ENCODE peak calls at places on chromosomes 12 and 14, in eight cellular contexts. X is neural progenitor cell; M is spleen; E is CD4-positive, alpha-beta memory T cell; P is cardiac muscle cell; V is endodermal cell; K is BJ; W is IMR-90. I is an unnamed sample.
A peak's percentile ranks its signal among the peaks of the same experiment; 100 is the strongest.

GRCh38 chr14:66709292-66709691 is 201.3 kb downstream of the GPHN start:
- DNase-seq in V (no peak), W (peak; percentile 19), P (peak; percentile 59), X (no peak), K (no peak), M (no peak), E (no peak), I (no peak)

GRCh38 chr12:104638760-104639319 is 182.1 kb downstream of the CHST11 start:
- DNase-seq in K (no peak), W (no peak), M (no peak), X (no peak), P (no peak), E (no peak), V (no peak), I (no peak)

GRCh38 chr12:4943067-4943937 is 33.6 kb downstream of the KCNA1 start:
- DNase-seq in V (no peak), M (no peak), P (no peak), X (no peak), E (no peak), W (no peak), K (no peak), I (no peak)

GRCh38 chr12:99413751-99414150 is 233.8 kb upstream of the GARIN6 start:
- DNase-seq in X (no peak), P (no peak), V (no peak), K (no peak), W (no peak), E (no peak), M (no peak), I (no peak)

GRCh38 chr12:2282321-2282720 is 229.5 kb downstream of the CACNA1C start:
- DNase-seq in P (peak; percentile 47), E (no peak), K (no peak), V (peak; percentile 86), X (peak; percentile 57), W (no peak), M (no peak), I (peak; percentile 74)

GRCh38 chr14:61280526-61281185 is 482 bp downstream of the TMEM30B start:
- DNase-seq in V (peak; percentile 85), X (peak; percentile 61), E (peak; percentile 73), K (no peak), W (peak; percentile 34), M (peak; percentile 90), P (peak; percentile 50), I (peak; percentile 84)

GRCh38 chr12:100955139-100955538 is 160.6 kb downstream of the ANO4 start:
- DNase-seq in K (no peak), W (peak; percentile 79), X (no peak), V (peak; percentile 91), E (no peak), P (peak; percentile 72), M (no peak), I (no peak)

GRCh38 chr14:104872469-104873341 is 7.6 kb downstream of the CEP170B start:
- DNase-seq in P (peak; percentile 15), V (peak; percentile 88), W (peak; percentile 37), M (peak; percentile 73), X (peak; percentile 69), E (no peak), K (no peak), I (peak; percentile 92)

GRCh38 chr12:68977909-68978610 is 45.1 kb upstream of the CPM start:
- DNase-seq in P (no peak), V (no peak), M (no peak), K (no peak), W (no peak), X (no peak), E (no peak), I (no peak)

GRCh38 chr12:71780207-71780822 is 25.7 kb downstream of the RAB21 start:
- DNase-seq in V (peak; percentile 76), K (no peak), M (no peak), E (peak; percentile 57), W (peak; percentile 50), X (peak; percentile 40), P (peak; percentile 58), I (peak; percentile 29)

GRCh38 chr12:64104376-64104775 is 117.7 kb downstream of the KICS2 start:
- DNase-seq in M (no peak), K (no peak), P (peak; percentile 51), X (no peak), W (no peak), V (no peak), E (no peak), I (no peak)

GRCh38 chr14:87691482-87691881 is 301.5 kb downstream of the GALC start:
- DNase-seq in E (no peak), X (no peak), M (no peak), K (no peak), W (no peak), P (no peak), V (no peak), I (no peak)

GRCh38 chr12:120234643-120235368 is 30.7 kb downstream of the PXN start:
- DNase-seq in V (peak; percentile 92), M (peak; percentile 85), X (peak; percentile 71), K (peak; percentile 95), E (no peak), P (peak; percentile 94), W (peak; percentile 97), I (peak; percentile 74)

GRCh38 chr12:95942106-95942531 is 295 bp downstream of the CCDC38 start:
- DNase-seq in W (no peak), E (no peak), K (no peak), V (peak; percentile 94), X (no peak), P (no peak), M (no peak), I (no peak)

GRCh38 chr12:6273209-6273928 is 37.1 kb upstream of the PLEKHG6 start:
- DNase-seq in X (no peak), M (peak; percentile 64), K (no peak), P (no peak), E (no peak), V (peak; percentile 81), W (no peak), I (peak; percentile 72)

GRCh38 chr14:22509751-22510300 is 79.2 kb downstream of the DAD1 start:
- DNase-seq in V (no peak), X (peak; percentile 19), K (no peak), E (peak; percentile 72), W (no peak), P (no peak), M (no peak), I (no peak)

GRCh38 chr14:75064205-75064567 is 362 bp upstream of the ACYP1 start:
- DNase-seq in K (no peak), E (no peak), W (no peak), P (no peak), M (no peak), X (no peak), V (no peak), I (no peak)
- H3K4me3 ChIP-seq in K (peak overlapping the region; percentile 76), E (peak overlapping the region; percentile 85), W (peak overlapping the region; percentile 89), P (peak overlapping the region; percentile 62), M (peak overlapping the region; percentile 60), X (peak overlapping the region; percentile 86), V (peak overlapping the region; percentile 88), I (no peak overlapping the region)

GRCh38 chr14:69081271-69081670 is 71.6 kb downstream of the DCAF5 start:
- DNase-seq in X (no peak), P (no peak), M (no peak), V (no peak), K (no peak), W (no peak), E (no peak), I (no peak)

GRCh38 chr14:69079747-69080146 is 73.2 kb downstream of the DCAF5 start:
- DNase-seq in M (no peak), X (no peak), V (no peak), E (no peak), W (no peak), K (no peak), P (no peak), I (no peak)

GRCh38 chr14:69076341-69076740 is 76.6 kb downstream of the DCAF5 start:
- DNase-seq in K (no peak), M (no peak), V (no peak), E (no peak), W (no peak), P (no peak), X (no peak), I (no peak)

GRCh38 chr14:69077841-69078240 is 75.1 kb downstream of the DCAF5 start:
- DNase-seq in P (peak; percentile 68), V (no peak), X (no peak), E (no peak), M (no peak), K (peak; percentile 80), W (peak; percentile 92), I (no peak)

GRCh38 chr14:69079188-69079742 is 73.7 kb downstream of the DCAF5 start:
- DNase-seq in V (no peak), K (peak; percentile 75), M (no peak), E (no peak), P (peak; percentile 90), W (peak; percentile 88), X (no peak), I (no peak)
- H3K36me3 ChIP-seq in V (peaks cover 71% of the 10 kb centered on the region), K (peaks cover 2% of the 10 kb centered on the region), M (peaks cover 25% of the 10 kb centered on the region), E (peaks cover 17% of the 10 kb centered on the region), P (peaks cover 33% of the 10 kb centered on the region), W (peaks cover 14% of the 10 kb centered on the region), X (no peaks in the 10 kb centered on the region), I (no peaks in the 10 kb centered on the region)

GRCh38 chr14:70931008-70931407 is 23.7 kb downstream of the PCNX1 start:
- DNase-seq in X (no peak), P (no peak), M (no peak), E (no peak), K (no peak), W (peak; percentile 66), V (no peak), I (no peak)

GRCh38 chr14:70934084-70934483 is 26.8 kb downstream of the PCNX1 start:
- DNase-seq in K (no peak), M (no peak), X (no peak), V (no peak), W (peak; percentile 20), P (peak; percentile 72), E (no peak), I (no peak)

GRCh38 chr14:70935135-70935534 is 27.9 kb downstream of the PCNX1 start:
- DNase-seq in E (no peak), V (no peak), P (no peak), M (no peak), K (no peak), X (no peak), W (no peak), I (no peak)

GRCh38 chr14:70934502-70935134 is 27.4 kb downstream of the PCNX1 start:
- DNase-seq in M (no peak), V (no peak), W (peak; percentile 71), E (no peak), P (peak; percentile 58), X (no peak), K (peak; percentile 33), I (no peak)
- H3K4me3 ChIP-seq in M (no peak overlapping the region), V (no peak overlapping the region), W (no peak overlapping the region), E (peak overlapping the region; percentile 15), P (no peak overlapping the region), X (no peak overlapping the region), K (no peak overlapping the region), I (no peak overlapping the region)

GRCh38 chr14:91412939-91413338 is 4.7 kb downstream of the CCDC88C start:
- DNase-seq in V (no peak), W (no peak), X (no peak), M (no peak), P (no peak), K (no peak), E (peak; percentile 51), I (no peak)
- H3K36me3 ChIP-seq in V (peaks cover 14% of the 10 kb centered on the region), W (no peaks in the 10 kb centered on the region), X (no peaks in the 10 kb centered on the region), M (no peaks in the 10 kb centered on the region), P (no peaks in the 10 kb centered on the region), K (no peaks in the 10 kb centered on the region), E (peaks cover 6% of the 10 kb centered on the region), I (peaks cover 2% of the 10 kb centered on the region)

I was measured in H7.